ENCODE peak calls at places on chromosomes 16 and 17, in seven cellular contexts. G is CD8-positive, alpha-beta T cell; L is T-helper 22 cell; I is ACHN; B is activated gamma-delta T cell treated with anti-CD3 and anti-CD28 coated beads, Interleukin-2, amount 50 U/mL, for 16 hours; J is frontal cortex; H is C1 segment of cervical spinal cord. E is an unnamed sample.

GRCh38 chr17:15920758-15921239 is 24.1 kb upstream of the ADORA2B start:
- DNase-seq in H (no peak), G (no peak), I (peak; percentile 14), J (no peak), L (no peak), B (no peak), E (peak; percentile 23)

GRCh38 chr17:17403899-17404576 is 72.8 kb upstream of the MED9 start:
- DNase-seq in J (no peak), B (peak; percentile 30), H (no peak), I (no peak), G (peak; percentile 23), L (no peak), E (peak; percentile 69)

GRCh38 chr16:46688101-46688656 is 799 bp downstream of the VPS35 start:
- DNase-seq in L (no peak), G (peak; percentile 29), I (no peak), B (no peak), H (peak; percentile 61), J (no peak), E (no peak)

GRCh38 chr16:67234180-67234597 is 7.3 kb downstream of the TMEM208 start:
- DNase-seq in H (no peak), L (no peak), G (no peak), I (no peak), J (no peak), B (no peak), E (no peak)

GRCh38 chr17:5561736-5562135 is 22.6 kb downstream of the NLRP1 start:
- DNase-seq in L (no peak), H (no peak), J (no peak), B (no peak), I (no peak), G (no peak), E (no peak)

GRCh38 chr17:39069114-39069756 is 82.2 kb downstream of the PLXDC1 start:
- DNase-seq in H (no peak), J (peak; percentile 25), B (no peak), I (peak; percentile 57), L (no peak), G (no peak), E (peak; percentile 60)

GRCh38 chr16:86783626-86784266 is 205.4 kb downstream of the FOXL1 start:
- DNase-seq in H (peak; percentile 35), G (no peak), L (no peak), I (peak; percentile 80), J (no peak), B (no peak), E (no peak)

GRCh38 chr17:10013360-10014112 is 108.5 kb upstream of the RCVRN start:
- DNase-seq in G (no peak), H (no peak), I (no peak), B (no peak), L (no peak), J (no peak), E (no peak)

GRCh38 chr17:3566551-3566950 is 8.9 kb upstream of the TRPV3 start:
- DNase-seq in G (no peak), J (no peak), L (no peak), I (no peak), H (no peak), B (no peak), E (no peak)

GRCh38 chr16:88922114-88922825 is 54.7 kb downstream of the CBFA2T3 start:
- DNase-seq in I (peak; percentile 65), J (no peak), B (no peak), L (no peak), G (no peak), H (no peak), E (peak; percentile 88)

GRCh38 chr16:12060751-12061150 is 84.2 kb downstream of the SNX29 start:
- DNase-seq in B (no peak), J (no peak), G (no peak), H (no peak), L (no peak), I (peak; percentile 96), E (no peak)

GRCh38 chr16:7086842-7087616 is 245.6 kb upstream of the RBFOX1 start:
- DNase-seq in B (no peak), J (no peak), G (no peak), H (peak; percentile 6), L (no peak), I (peak; percentile 40), E (no peak)

GRCh38 chr17:34713687-34714086 is 134.3 kb downstream of the TMEM132E start:
- DNase-seq in I (no peak), B (no peak), G (no peak), J (no peak), L (no peak), H (no peak), E (no peak)

GRCh38 chr16:4832698-4833343 is 14.3 kb downstream of the GLYR1 start:
- DNase-seq in G (no peak), L (no peak), J (no peak), B (no peak), I (no peak), H (no peak), E (no peak)

GRCh38 chr17:67456103-67456502 is 79.0 kb downstream of the PITPNC1 start:
- DNase-seq in J (no peak), L (no peak), B (no peak), G (no peak), I (no peak), H (no peak), E (no peak)

GRCh38 chr17:77146882-77147281 is 6.1 kb downstream of the SEC14L1 start:
- DNase-seq in L (no peak), I (no peak), B (no peak), H (no peak), J (no peak), G (no peak), E (peak; percentile 78)

GRCh38 chr17:72393553-72393952 is 272.7 kb downstream of the SOX9 start:
- DNase-seq in G (no peak), L (no peak), J (no peak), H (no peak), I (peak; percentile 94), B (no peak), E (peak; percentile 70)

GRCh38 chr17:81508639-81509047 is 4.0 kb downstream of the ACTG1 start:
- DNase-seq in H (no peak), J (no peak), L (no peak), I (peak; percentile 72), B (no peak), G (no peak), E (peak; percentile 55)

GRCh38 chr17:36182176-36183000 is 6.0 kb upstream of the TBC1D3B start:
- DNase-seq in J (no peak), L (no peak), H (no peak), G (no peak), B (no peak), I (no peak), E (no peak)

GRCh38 chr17:55265434-55266021 is 768 bp downstream of the HLF start:
- DNase-seq in I (no peak), J (peak; percentile 39), L (peak; percentile 8), H (no peak), G (no peak), B (no peak), E (no peak)

GRCh38 chr16:89366561-89367537 is 123.5 kb downstream of the ANKRD11 start:
- DNase-seq in B (no peak), J (no peak), H (no peak), G (no peak), L (no peak), I (peak; percentile 33), E (no peak)

GRCh38 chr16:74736531-74737157 is 36.0 kb upstream of the MLKL start:
- DNase-seq in G (no peak), L (no peak), B (no peak), J (no peak), H (no peak), I (no peak), E (no peak)

GRCh38 chr17:80957461-80957941 is 34.1 kb upstream of the CHMP6 start:
- DNase-seq in G (no peak), I (no peak), H (no peak), B (no peak), L (no peak), J (no peak), E (no peak)

GRCh38 chr16:66741971-66742396 is 9.4 kb downstream of the DYNC1LI2 start:
- DNase-seq in L (no peak), H (no peak), I (peak; percentile 16), B (no peak), G (no peak), J (no peak), E (peak; percentile 68)

GRCh38 chr17:76153640-76154039 is 12.6 kb upstream of the FOXJ1 start:
- DNase-seq in B (no peak), L (no peak), H (no peak), G (no peak), J (no peak), I (peak; percentile 10), E (peak; percentile 22)

GRCh38 chr16:68074850-68075249 is 10.3 kb upstream of the NFATC3 start:
- DNase-seq in L (peak; percentile 45), I (no peak), B (peak; percentile 53), J (no peak), H (no peak), G (no peak), E (no peak)

GRCh38 chr16:82888616-82889015 is 261.8 kb downstream of the CDH13 start:
- DNase-seq in G (no peak), J (no peak), L (no peak), I (no peak), B (no peak), H (no peak), E (no peak)

GRCh38 chr16:71311553-71312158 is 22.5 kb upstream of the CMTR2 start:
- DNase-seq in G (no peak), B (no peak), J (no peak), L (no peak), H (no peak), I (peak; percentile 41), E (peak; percentile 53)

GRCh38 chr17:9414471-9414870 is 161.1 kb downstream of the STX8 start:
- DNase-seq in I (no peak), L (no peak), B (no peak), G (no peak), J (no peak), H (no peak), E (no peak)

GRCh38 chr16:11857161-11857560 is 5.8 kb upstream of the RSL1D1 start:
- DNase-seq in B (no peak), H (no peak), I (no peak), L (no peak), J (no peak), G (no peak), E (no peak)

GRCh38 chr16:4763791-4764190 is 3.2 kb downstream of the ZNF500 start:
- DNase-seq in J (no peak), G (no peak), H (no peak), I (no peak), B (no peak), L (no peak), E (no peak)

E was measured in dermis blood vessel endothelial cell.